ENCODE peak calls at places on chromosome 2, in nine cellular contexts. V, G, K, F, I, T, W, U and N are unnamed samples.
A peak's percentile ranks its signal among the peaks of the same experiment; 100 is the strongest.

GRCh38 chr2:218002792-218003191 is at the start of gene TNS1:
- DNase-seq in I (no peak), T (no peak), U (peak; percentile 39), G (no peak), V (no peak), K (peak; percentile 65), W (peak; percentile 48), F (no peak), N (no peak)

GRCh38 chr2:52904511-52904910 is 863.1 kb upstream of the CHAC2 start:
- DNase-seq in G (no peak), V (no peak), I (no peak), U (no peak), W (no peak), F (no peak), K (peak; percentile 26), T (no peak), N (no peak)

GRCh38 chr2:177314194-177314593 is 49.7 kb upstream of the NFE2L2 start:
- DNase-seq in F (peak; percentile 65), G (no peak), T (no peak), K (peak; percentile 95), W (no peak), V (no peak), U (peak; percentile 82), I (no peak), N (no peak)

GRCh38 chr2:6492573-6492972 is 373.1 kb downstream of the CMPK2 start:
- DNase-seq in T (no peak), F (peak; percentile 20), G (no peak), W (no peak), K (no peak), I (no peak), U (peak; percentile 40), V (no peak), N (no peak)

GRCh38 chr2:227324671-227325055 is 388 bp upstream of the MFF start:
- DNase-seq in I (peak; percentile 6), W (peak; percentile 49), U (no peak), G (no peak), V (no peak), K (peak; percentile 32), F (no peak), T (no peak), N (no peak)

GRCh38 chr2:162330881-162331280 is 12.4 kb upstream of the IFIH1 start:
- DNase-seq in K (no peak), T (no peak), I (no peak), F (no peak), U (no peak), W (no peak), V (no peak), G (no peak), N (no peak)

GRCh38 chr2:106572541-106573148 is 85.5 kb downstream of the CD8B2 start:
- DNase-seq in V (no peak), W (peak; percentile 60), T (no peak), F (no peak), K (no peak), I (no peak), U (no peak), G (no peak), N (no peak)

GRCh38 chr2:65595641-65596040 is 163.2 kb upstream of the SPRED2 start:
- DNase-seq in U (no peak), V (no peak), G (no peak), T (no peak), K (no peak), F (no peak), W (no peak), I (no peak), N (no peak)

GRCh38 chr2:130759906-130760753 is 4.8 kb downstream of the AMER3 start:
- DNase-seq in W (no peak), T (no peak), I (no peak), F (no peak), V (no peak), K (no peak), U (no peak), G (no peak), N (no peak)
- H3K4me3 ChIP-seq in W (no peak overlapping the region), T (no peak overlapping the region), I (no peak overlapping the region), F (no peak overlapping the region), V (no peak overlapping the region), K (no peak overlapping the region), U (no peak overlapping the region), G (no peak overlapping the region), N (no peak overlapping the region)

GRCh38 chr2:241202268-241202585 is 13.8 kb downstream of the ANO7 start:
- DNase-seq in U (no peak), V (no peak), F (no peak), I (no peak), G (no peak), W (no peak), T (no peak), K (no peak), N (no peak)

GRCh38 chr2:241201445-241202267 is 13.2 kb downstream of the ANO7 start:
- DNase-seq in T (no peak), W (no peak), I (no peak), V (no peak), K (no peak), G (no peak), F (no peak), U (no peak), N (no peak)

GRCh38 chr2:241204010-241204384 is 15.5 kb downstream of the ANO7 start:
- DNase-seq in K (no peak), I (no peak), V (no peak), W (no peak), G (no peak), U (no peak), F (no peak), T (no peak), N (no peak)

GRCh38 chr2:241203218-241204009 is 14.9 kb downstream of the ANO7 start:
- DNase-seq in K (no peak), G (no peak), T (no peak), U (no peak), W (no peak), F (no peak), V (no peak), I (no peak), N (no peak)

GRCh38 chr2:241202681-241203080 is 14.2 kb downstream of the ANO7 start:
- DNase-seq in V (no peak), G (no peak), W (no peak), T (no peak), F (no peak), I (no peak), U (no peak), K (no peak), N (no peak)
- H3K4me3 ChIP-seq in V (no peak overlapping the region), G (no peak overlapping the region), W (no peak overlapping the region), T (no peak overlapping the region), F (no peak overlapping the region), I (no peak overlapping the region), U (no peak overlapping the region), K (no peak overlapping the region), N (no peak overlapping the region)

GRCh38 chr2:158815650-158816049 is 20.5 kb downstream of the DAPL1 start:
- DNase-seq in K (no peak), T (no peak), I (no peak), W (no peak), U (no peak), V (no peak), G (no peak), F (no peak), N (no peak)
- H3K4me3 ChIP-seq in K (no peak overlapping the region), T (no peak overlapping the region), I (no peak overlapping the region), W (no peak overlapping the region), U (no peak overlapping the region), V (no peak overlapping the region), G (no peak overlapping the region), F (no peak overlapping the region), N (no peak overlapping the region)

DNA sequence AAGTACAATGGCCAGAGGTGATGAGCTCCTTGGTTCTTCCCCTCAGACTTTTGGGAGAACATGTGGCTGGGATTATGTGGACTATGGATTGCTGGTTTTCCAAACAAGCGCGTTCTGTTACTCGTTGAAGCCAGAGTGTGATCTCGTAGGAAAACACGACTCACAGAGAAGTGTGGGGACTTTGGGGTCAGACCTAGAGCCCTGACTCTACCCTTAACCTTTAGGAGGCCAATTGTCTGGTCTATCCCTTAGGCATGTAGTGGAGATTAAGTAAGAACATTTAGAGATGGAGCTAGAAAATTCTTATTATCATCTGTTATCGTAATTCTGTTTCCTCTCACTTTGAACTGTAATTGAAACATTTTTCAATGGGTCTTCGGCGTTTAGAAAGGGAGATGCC is 35.8 kb downstream of the BCL2L11 start:
- DNase-seq in U (no peak), K (no peak), F (no peak), W (no peak), I (no peak), G (no peak), T (no peak), V (no peak), N (no peak)
- H3K4me3 ChIP-seq in U (no peak overlapping the region), K (no peak overlapping the region), F (no peak overlapping the region), W (no peak overlapping the region), I (no peak overlapping the region), G (no peak overlapping the region), T (no peak overlapping the region), V (no peak overlapping the region), N (no peak overlapping the region)

GRCh38 chr2:171979103-171979502 is 20.6 kb upstream of the METAP1D start:
- DNase-seq in U (no peak), W (no peak), G (no peak), K (no peak), V (no peak), F (no peak), I (no peak), T (no peak), N (no peak)

GRCh38 chr2:171986778-171987177 is 13.0 kb upstream of the METAP1D start:
- DNase-seq in T (no peak), W (no peak), V (no peak), K (no peak), G (no peak), F (no peak), U (no peak), I (no peak), N (no peak)

GRCh38 chr2:171991027-171991426 is 8.7 kb upstream of the METAP1D start:
- DNase-seq in K (no peak), V (no peak), F (no peak), T (no peak), G (no peak), U (no peak), I (no peak), W (no peak), N (no peak)

DNA sequence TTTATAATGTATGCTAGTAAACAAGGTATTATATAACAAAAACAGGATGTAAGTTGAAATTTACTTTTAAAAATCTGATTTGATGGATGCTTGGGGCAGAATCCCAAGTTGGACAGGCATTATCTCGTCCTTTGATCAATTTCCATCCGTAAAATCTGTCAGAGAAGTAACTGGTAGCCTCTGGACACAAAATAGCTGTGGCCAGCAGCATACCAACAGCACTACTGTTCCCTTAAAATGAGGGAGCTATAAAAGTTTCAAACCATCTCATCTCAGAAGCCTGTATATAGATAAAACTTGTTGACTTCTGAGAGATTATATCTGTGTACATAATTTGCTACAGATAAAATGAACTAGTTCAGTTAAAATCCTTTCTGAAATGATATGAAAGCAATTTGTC is 14.7 kb upstream of the METAP1D start:
- DNase-seq in T (no peak), I (no peak), F (no peak), W (no peak), K (peak; percentile 2), U (no peak), G (no peak), V (no peak), N (no peak)
- H3K4me3 ChIP-seq in T (no peak overlapping the region), I (no peak overlapping the region), F (no peak overlapping the region), W (no peak overlapping the region), K (no peak overlapping the region), U (no peak overlapping the region), G (no peak overlapping the region), V (no peak overlapping the region), N (no peak overlapping the region)

GRCh38 chr2:68643874-68644485 is 601 bp downstream of the PROKR1 start:
- DNase-seq in W (no peak), I (no peak), U (no peak), K (no peak), F (no peak), T (no peak), G (no peak), V (no peak), N (no peak)
- H3K4me3 ChIP-seq in W (peak overlapping the region; percentile 61), I (peak overlapping the region; percentile 53), U (peak overlapping the region; percentile 27), K (peak overlapping the region; percentile 41), F (peak overlapping the region; percentile 46), T (peak overlapping the region; percentile 39), G (peak overlapping the region; percentile 35), V (peak overlapping the region; percentile 47), N (peak overlapping the region; percentile 53)